ENCODE peak calls at places on chromosomes 2 and 18, in five cellular contexts. D is fibroblast of lung, O is GM23248, Z is BE2C, E is bronchial epithelial cell. L is an unnamed sample.

GRCh38 chr2:241635756-241636155 is 1.2 kb downstream of the THAP4 start:
- DNase-seq in D (no peak), O (peak), Z (no peak), E (no peak), L (no peak)

GRCh38 chr18:7206231-7206630 is 24.7 kb upstream of the LRRC30 start:
- DNase-seq in D (no peak), O (no peak), Z (no peak), E (no peak), L (no peak)

GRCh38 chr2:190379249-190379964 is 28.7 kb upstream of the MFSD6 start:
- DNase-seq in D (peak), O (no peak), Z (no peak), E (peak), L (no peak)

GRCh38 chr2:135279209-135279608 is 227.1 kb downstream of the RAB3GAP1 start:
- DNase-seq in D (no peak), O (no peak), Z (no peak), E (no peak), L (no peak)

GRCh38 chr18:8471373-8471772 is 137.9 kb upstream of the RAB12 start:
- DNase-seq in D (peak), O (no peak), Z (no peak), E (no peak), L (no peak)

GRCh38 chr2:239149501-239149900 is 251.3 kb downstream of the HDAC4 start:
- DNase-seq in D (no peak), O (no peak), Z (no peak), E (no peak), L (no peak)

GRCh38 chr18:32093106-32093511 is 1.4 kb downstream of the RNF138 start:
- DNase-seq in D (peak), O (peak), Z (no peak), E (peak), L (no peak)

GRCh38 chr2:229160180-229160579 is 110.9 kb downstream of the PID1 start:
- DNase-seq in D (no peak), O (no peak), Z (no peak), E (peak), L (no peak)

GRCh38 chr2:114068438-114068837 is 178.5 kb downstream of the ACTR3 start:
- DNase-seq in D (no peak), O (peak), Z (no peak), E (no peak), L (no peak)

GRCh38 chr18:48802543-48803428 is 148.0 kb downstream of the SMAD7 start:
- DNase-seq in D (no peak), O (no peak), Z (no peak), E (no peak), L (no peak)

GRCh38 chr2:97761192-97761591 is 47.8 kb downstream of the ZAP70 start:
- DNase-seq in D (no peak), O (no peak), Z (no peak), E (no peak), L (no peak)

GRCh38 chr18:6248017-6248416 is 166.7 kb downstream of the L3MBTL4 start:
- DNase-seq in D (no peak), O (no peak), Z (no peak), E (no peak), L (no peak)

GRCh38 chr18:24672165-24672950 is 211.9 kb downstream of the HRH4 start:
- DNase-seq in D (no peak), O (peak), Z (no peak), E (no peak), L (no peak)

GRCh38 chr2:174615951-174616436 is 18.4 kb upstream of the WIPF1 start:
- DNase-seq in D (peak), O (peak), Z (no peak), E (peak), L (no peak)

DNA sequence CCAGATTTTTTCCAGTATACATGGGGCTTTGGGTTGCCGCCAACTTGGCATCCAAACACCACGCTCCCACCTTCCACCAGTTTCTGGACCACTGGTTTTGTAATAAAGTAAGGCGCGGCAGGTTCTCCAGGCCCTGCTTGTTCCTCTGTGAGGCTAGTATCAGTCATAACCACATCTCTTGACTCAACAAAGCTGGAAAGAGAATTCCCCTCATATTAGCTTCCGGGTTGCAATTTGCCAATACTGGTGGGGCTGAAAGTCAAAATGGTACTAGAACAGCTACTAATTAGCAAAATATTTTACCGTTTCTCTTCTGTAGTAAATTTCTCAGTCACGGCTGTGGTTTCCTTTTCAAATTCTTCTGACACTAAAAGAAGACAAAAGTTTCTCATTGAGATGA is 25.0 kb downstream of the TTN start:
- DNase-seq in D (no peak), O (no peak), Z (no peak), E (no peak), L (no peak)
- H3K4me3 ChIP-seq in D (no peak), O (no peak), Z (no peak), E (no peak), L (no peak)

GRCh38 chr2:187553908-187554703 is at the start of gene TFPI:
- DNase-seq in D (peak), O (peak), Z (no peak), E (peak), L (peak)

GRCh38 chr2:187552959-187553681 is 1.1 kb downstream of the TFPI start:
- DNase-seq in D (peak), O (peak), Z (no peak), E (peak), L (peak)

GRCh38 chr2:187550797-187551306 is 3.4 kb downstream of the TFPI start:
- DNase-seq in D (no peak), O (no peak), Z (no peak), E (no peak), L (no peak)

GRCh38 chr2:187554704-187555082 is 458 bp upstream of the TFPI start:
- DNase-seq in D (no peak), O (no peak), Z (no peak), E (no peak), L (no peak)

GRCh38 chr2:187552381-187552780 is 1.9 kb downstream of the TFPI start:
- DNase-seq in D (no peak), O (no peak), Z (no peak), E (no peak), L (no peak)
- H3K4me3 ChIP-seq in D (peak), O (peak), Z (no peak), E (no peak), L (no peak)

GRCh38 chr18:9475643-9476580 is 599 bp downstream of the RALBP1 start:
- DNase-seq in D (peak), O (peak), Z (no peak), E (peak), L (no peak)

GRCh38 chr18:9474103-9474982 is 970 bp upstream of the RALBP1 start:
- DNase-seq in D (peak), O (peak), Z (peak), E (no peak), L (no peak)

GRCh38 chr18:9478545-9478944 is 3.2 kb downstream of the RALBP1 start:
- DNase-seq in D (no peak), O (no peak), Z (no peak), E (no peak), L (no peak)

GRCh38 chr18:9474983-9475642 is at the start of gene RALBP1:
- DNase-seq in D (peak), O (peak), Z (peak), E (peak), L (peak)

DNA sequence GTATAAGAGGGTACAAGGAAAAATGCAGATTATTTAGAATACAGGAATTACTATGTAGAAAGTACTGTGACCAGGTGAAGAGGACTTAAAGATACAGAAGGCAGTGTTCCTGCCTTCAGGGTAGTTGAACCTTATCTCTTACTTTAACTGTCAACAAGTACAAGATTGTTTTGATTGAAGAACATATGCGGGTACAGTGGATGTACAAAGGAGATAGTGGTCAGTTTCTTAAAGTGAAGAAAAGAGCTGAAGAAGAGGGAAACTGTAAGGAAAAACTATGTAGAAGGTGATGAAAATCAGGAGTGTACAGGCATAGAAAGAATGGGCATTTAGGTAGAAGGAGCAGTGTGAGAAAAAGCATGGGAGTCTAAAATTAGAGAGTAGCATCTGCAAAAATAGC is 2.2 kb downstream of the RALBP1 start:
- DNase-seq in D (no peak), O (no peak), Z (no peak), E (no peak), L (no peak)
- H3K4me3 ChIP-seq in D (no peak), O (peak), Z (no peak), E (no peak), L (no peak)

DNA sequence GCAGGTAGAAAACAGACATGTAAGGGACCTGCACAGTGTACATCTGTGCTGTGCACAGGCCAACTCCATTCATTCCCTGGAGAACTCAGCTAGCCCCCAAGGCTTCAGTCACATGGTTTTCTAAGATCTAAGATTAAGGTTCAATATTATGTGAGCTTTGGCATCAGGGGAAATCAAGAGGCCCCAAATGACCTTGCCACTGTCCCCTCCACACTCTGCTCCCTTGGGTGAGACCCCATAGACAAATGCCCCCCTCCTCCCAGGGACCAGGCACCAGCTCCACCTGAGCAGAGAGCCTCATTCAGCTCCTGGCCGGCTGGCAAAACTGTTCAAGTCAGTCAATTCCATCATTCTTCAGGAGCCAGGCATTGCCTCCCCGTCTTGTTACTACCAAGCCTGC is 93.6 kb upstream of the TMEM18 start:
- DNase-seq in D (no peak), O (no peak), Z (no peak), E (no peak), L (no peak)
- H3K4me3 ChIP-seq in D (no peak), O (no peak), Z (no peak), E (no peak), L (no peak)